ENCODE peak calls at places on chromosome 22, in eight cellular contexts. One of them, this sample, is unnamed.

GRCh38 chr22:19850482-19851109 is 4.1 kb downstream of the GNB1L start:
- DNase-seq in CD4-positive, alpha-beta T cell: no peak
- DNase-seq in ascending aorta: no peak
- DNase-seq in uterus: no peak
- DNase-seq in pancreas: no peak
- DNase-seq in cardiac muscle cell: no peak
- DNase-seq in cardiac fibroblast: no peak
- DNase-seq in astrocyte: no peak
- DNase-seq in this sample: no peak

GRCh38 chr22:44244265-44244822 is 63.6 kb downstream of the PARVG start:
- DNase-seq in ascending aorta: no peak
- DNase-seq in cardiac muscle cell: no peak
- DNase-seq in cardiac fibroblast: no peak
- DNase-seq in uterus: no peak
- DNase-seq in astrocyte: no peak
- DNase-seq in pancreas: no peak
- DNase-seq in CD4-positive, alpha-beta T cell: no peak
- DNase-seq in this sample: no peak

GRCh38 chr22:39214006-39214382 is 30.8 kb downstream of the PDGFB start:
- DNase-seq in ascending aorta: peak; percentile 31
- DNase-seq in astrocyte: no peak
- DNase-seq in cardiac muscle cell: no peak
- DNase-seq in CD4-positive, alpha-beta T cell: no peak
- DNase-seq in cardiac fibroblast: no peak
- DNase-seq in pancreas: peak; percentile 21
- DNase-seq in uterus: no peak
- DNase-seq in this sample: no peak

GRCh38 chr22:24706050-24706449 is 68.5 kb downstream of the PIWIL3 start:
- DNase-seq in astrocyte: no peak
- DNase-seq in uterus: no peak
- DNase-seq in cardiac muscle cell: no peak
- DNase-seq in cardiac fibroblast: no peak
- DNase-seq in pancreas: no peak
- DNase-seq in CD4-positive, alpha-beta T cell: no peak
- DNase-seq in ascending aorta: no peak
- DNase-seq in this sample: no peak

GRCh38 chr22:27406389-27406861 is 395.1 kb downstream of the MN1 start:
- DNase-seq in cardiac fibroblast: no peak
- DNase-seq in cardiac muscle cell: no peak
- DNase-seq in pancreas: no peak
- DNase-seq in astrocyte: no peak
- DNase-seq in CD4-positive, alpha-beta T cell: no peak
- DNase-seq in uterus: no peak
- DNase-seq in ascending aorta: no peak
- DNase-seq in this sample: no peak

GRCh38 chr22:23106906-23107367 is 34.9 kb downstream of the RSPH14 start:
- DNase-seq in ascending aorta: no peak
- DNase-seq in pancreas: no peak
- DNase-seq in cardiac muscle cell: no peak
- DNase-seq in cardiac fibroblast: no peak
- DNase-seq in astrocyte: no peak
- DNase-seq in uterus: no peak
- DNase-seq in CD4-positive, alpha-beta T cell: no peak
- DNase-seq in this sample: no peak

GRCh38 chr22:44108076-44108475 is 72.6 kb upstream of the PARVG start:
- DNase-seq in ascending aorta: no peak
- DNase-seq in uterus: no peak
- DNase-seq in pancreas: no peak
- DNase-seq in CD4-positive, alpha-beta T cell: no peak
- DNase-seq in astrocyte: no peak
- DNase-seq in cardiac muscle cell: no peak
- DNase-seq in cardiac fibroblast: no peak
- DNase-seq in this sample: no peak

GRCh38 chr22:35023692-35024363 is 42.1 kb upstream of the ISX start:
- DNase-seq in astrocyte: no peak
- DNase-seq in CD4-positive, alpha-beta T cell: no peak
- DNase-seq in cardiac fibroblast: peak; percentile 43
- DNase-seq in uterus: peak; percentile 50
- DNase-seq in pancreas: peak; percentile 95
- DNase-seq in ascending aorta: no peak
- DNase-seq in cardiac muscle cell: peak; percentile 82
- DNase-seq in this sample: no peak

GRCh38 chr22:46590334-46590733 is 29.9 kb upstream of the GRAMD4 start:
- DNase-seq in ascending aorta: no peak
- DNase-seq in CD4-positive, alpha-beta T cell: no peak
- DNase-seq in uterus: no peak
- DNase-seq in cardiac muscle cell: no peak
- DNase-seq in pancreas: no peak
- DNase-seq in astrocyte: no peak
- DNase-seq in cardiac fibroblast: no peak
- DNase-seq in this sample: no peak

GRCh38 chr22:39207141-39208012 is 37.4 kb downstream of the PDGFB start:
- DNase-seq in astrocyte: peak; percentile 46
- DNase-seq in pancreas: peak; percentile 67
- DNase-seq in cardiac muscle cell: no peak
- DNase-seq in ascending aorta: peak; percentile 51
- DNase-seq in CD4-positive, alpha-beta T cell: no peak
- DNase-seq in uterus: no peak
- DNase-seq in cardiac fibroblast: peak; percentile 34
- DNase-seq in this sample: no peak

GRCh38 chr22:22881116-22882032 is 6.2 kb upstream of the IGLL5 start:
- DNase-seq in CD4-positive, alpha-beta T cell: no peak
- DNase-seq in ascending aorta: no peak
- DNase-seq in uterus: no peak
- DNase-seq in astrocyte: no peak
- DNase-seq in cardiac muscle cell: no peak
- DNase-seq in cardiac fibroblast: no peak
- DNase-seq in pancreas: no peak
- DNase-seq in this sample: no peak

GRCh38 chr22:46450931-46451660 is 86.3 kb downstream of the CELSR1 start:
- DNase-seq in uterus: no peak
- DNase-seq in ascending aorta: no peak
- DNase-seq in pancreas: no peak
- DNase-seq in cardiac muscle cell: no peak
- DNase-seq in CD4-positive, alpha-beta T cell: no peak
- DNase-seq in cardiac fibroblast: no peak
- DNase-seq in astrocyte: no peak
- DNase-seq in this sample: no peak

GRCh38 chr22:27975381-27976013 is 56.4 kb upstream of the PITPNB start:
- DNase-seq in ascending aorta: no peak
- DNase-seq in CD4-positive, alpha-beta T cell: no peak
- DNase-seq in uterus: no peak
- DNase-seq in astrocyte: peak; percentile 52
- DNase-seq in pancreas: no peak
- DNase-seq in cardiac muscle cell: no peak
- DNase-seq in cardiac fibroblast: no peak
- DNase-seq in this sample: no peak

GRCh38 chr22:48923165-48923875 is 904.4 kb downstream of the BRD1 start:
- DNase-seq in astrocyte: no peak
- DNase-seq in pancreas: no peak
- DNase-seq in cardiac fibroblast: no peak
- DNase-seq in CD4-positive, alpha-beta T cell: no peak
- DNase-seq in ascending aorta: no peak
- DNase-seq in uterus: no peak
- DNase-seq in cardiac muscle cell: no peak
- DNase-seq in this sample: no peak

GRCh38 chr22:49018601-49019000 is 809.1 kb downstream of the BRD1 start:
- DNase-seq in cardiac muscle cell: no peak
- DNase-seq in astrocyte: no peak
- DNase-seq in CD4-positive, alpha-beta T cell: no peak
- DNase-seq in cardiac fibroblast: no peak
- DNase-seq in pancreas: no peak
- DNase-seq in uterus: no peak
- DNase-seq in ascending aorta: peak; percentile 41
- DNase-seq in this sample: no peak

GRCh38 chr22:32991353-32992115 is 66.6 kb downstream of the SYN3 start:
- DNase-seq in CD4-positive, alpha-beta T cell: no peak
- DNase-seq in cardiac fibroblast: peak; percentile 19
- DNase-seq in ascending aorta: peak; percentile 69
- DNase-seq in pancreas: no peak
- DNase-seq in astrocyte: no peak
- DNase-seq in cardiac muscle cell: no peak
- DNase-seq in uterus: peak; percentile 26
- DNase-seq in this sample: peak; percentile 3

GRCh38 chr22:50276143-50276542 is 6.0 kb upstream of the MAPK11 start:
- DNase-seq in cardiac muscle cell: peak; percentile 29
- DNase-seq in ascending aorta: peak; percentile 74
- DNase-seq in cardiac fibroblast: peak; percentile 75
- DNase-seq in CD4-positive, alpha-beta T cell: peak; percentile 41
- DNase-seq in astrocyte: no peak
- DNase-seq in pancreas: peak; percentile 76
- DNase-seq in uterus: peak; percentile 53
- DNase-seq in this sample: no peak

GRCh38 chr22:50272103-50272782 is 2.1 kb upstream of the MAPK11 start:
- DNase-seq in CD4-positive, alpha-beta T cell: no peak
- DNase-seq in cardiac muscle cell: no peak
- DNase-seq in pancreas: no peak
- DNase-seq in uterus: no peak
- DNase-seq in astrocyte: no peak
- DNase-seq in ascending aorta: no peak
- DNase-seq in cardiac fibroblast: no peak
- DNase-seq in this sample: no peak

GRCh38 chr22:50271519-50271970 is 1.4 kb upstream of the MAPK11 start:
- DNase-seq in ascending aorta: no peak
- DNase-seq in CD4-positive, alpha-beta T cell: no peak
- DNase-seq in uterus: peak; percentile 62
- DNase-seq in cardiac muscle cell: peak; percentile 64
- DNase-seq in cardiac fibroblast: peak; percentile 71
- DNase-seq in pancreas: peak; percentile 79
- DNase-seq in astrocyte: no peak
- DNase-seq in this sample: no peak

GRCh38 chr22:50275181-50276055 is 5.2 kb upstream of the MAPK11 start:
- DNase-seq in pancreas: no peak
- DNase-seq in CD4-positive, alpha-beta T cell: no peak
- DNase-seq in cardiac fibroblast: no peak
- DNase-seq in uterus: no peak
- DNase-seq in ascending aorta: no peak
- DNase-seq in astrocyte: no peak
- DNase-seq in cardiac muscle cell: no peak
- DNase-seq in this sample: no peak

DNA sequence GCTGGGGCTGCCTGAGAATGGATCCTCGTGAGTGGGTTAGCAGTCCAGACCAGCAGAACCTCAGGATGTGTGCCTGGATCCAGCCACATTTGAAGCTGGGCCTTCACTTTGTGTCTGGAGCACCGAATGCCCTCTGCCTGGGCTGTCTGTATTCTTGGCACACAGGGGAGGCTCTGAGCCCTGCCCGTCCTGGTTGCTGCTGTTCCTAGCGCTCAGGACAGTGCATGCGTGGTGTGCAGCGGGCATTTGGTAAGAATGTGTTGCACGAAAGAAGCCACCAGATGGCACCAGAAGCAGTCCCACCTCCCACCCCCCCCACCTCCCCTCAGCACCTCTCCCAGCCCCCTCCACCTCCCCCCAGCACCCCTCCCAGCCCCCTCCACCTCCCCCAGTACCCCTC is 4.1 kb upstream of the MAPK11 start:
- DNase-seq in pancreas: no peak
- DNase-seq in CD4-positive, alpha-beta T cell: peak; percentile 31
- DNase-seq in cardiac muscle cell: peak; percentile 71
- DNase-seq in ascending aorta: no peak
- DNase-seq in uterus: no peak
- DNase-seq in astrocyte: no peak
- DNase-seq in cardiac fibroblast: peak; percentile 73
- DNase-seq in this sample: peak; percentile 57
- TF ChIP-seq CTCF in pancreas: no peak
- TF ChIP-seq CTCF in CD4-positive, alpha-beta T cell: peak; percentile 38
- TF ChIP-seq CTCF in cardiac muscle cell: peak; percentile 30
- TF ChIP-seq CTCF in ascending aorta: no peak
- TF ChIP-seq CTCF in uterus: peak; percentile 45
- TF ChIP-seq CTCF in astrocyte: no peak
- TF ChIP-seq CTCF in cardiac fibroblast: peak; percentile 13
- TF ChIP-seq CTCF in this sample: peak; percentile 53

GRCh38 chr22:36350751-36351594 is 36.8 kb downstream of the MYH9 start:
- DNase-seq in cardiac muscle cell: no peak
- DNase-seq in pancreas: no peak
- DNase-seq in CD4-positive, alpha-beta T cell: no peak
- DNase-seq in astrocyte: peak; percentile 80
- DNase-seq in cardiac fibroblast: no peak
- DNase-seq in ascending aorta: peak; percentile 84
- DNase-seq in uterus: no peak
- DNase-seq in this sample: peak; percentile 67
- TF ChIP-seq CTCF in cardiac muscle cell: peak; percentile 14
- TF ChIP-seq CTCF in pancreas: no peak
- TF ChIP-seq CTCF in CD4-positive, alpha-beta T cell: no peak
- TF ChIP-seq CTCF in astrocyte: no peak
- TF ChIP-seq CTCF in cardiac fibroblast: peak; percentile 30
- TF ChIP-seq CTCF in ascending aorta: no peak
- TF ChIP-seq CTCF in uterus: no peak
- TF ChIP-seq CTCF in this sample: no peak

DNA sequence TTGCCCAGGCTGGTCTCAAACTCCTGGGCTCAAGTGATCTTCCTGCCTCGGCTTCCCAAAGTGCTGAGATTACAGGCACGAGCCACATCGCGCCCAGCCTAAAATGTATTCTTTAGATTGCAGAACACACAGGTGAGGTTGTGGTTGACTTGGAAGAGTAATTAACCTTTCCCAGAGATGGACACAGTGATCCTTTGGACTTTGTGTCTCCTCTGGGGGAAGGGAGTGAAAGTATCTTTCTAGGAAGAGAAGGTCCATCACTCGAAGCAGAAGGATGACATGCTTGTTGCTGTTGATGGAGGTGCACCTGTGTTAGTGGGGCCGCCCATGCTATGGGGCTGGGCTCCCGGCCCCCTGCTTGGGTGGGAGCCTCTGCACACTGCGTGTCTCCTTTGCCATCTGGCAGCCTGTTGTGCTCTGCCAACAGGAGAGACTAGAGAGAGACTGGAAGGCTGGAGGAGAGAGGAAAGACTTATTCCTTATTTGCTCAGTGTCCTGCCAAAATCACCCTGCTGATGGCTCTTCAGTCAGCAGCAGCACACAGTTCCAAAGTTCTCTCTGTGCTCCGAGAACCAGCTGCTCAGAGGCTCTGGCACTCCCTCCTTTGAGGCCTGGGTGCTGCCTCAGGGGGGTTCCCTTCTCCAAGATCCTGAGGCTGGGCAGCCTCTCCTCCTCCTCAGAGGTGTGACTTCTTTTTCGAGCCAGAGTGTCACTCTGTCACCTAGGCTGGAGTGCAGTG is 33.1 kb upstream of the CYB5R3 start:
- DNase-seq in uterus: no peak
- DNase-seq in ascending aorta: no peak
- DNase-seq in astrocyte: no peak
- DNase-seq in CD4-positive, alpha-beta T cell: no peak
- DNase-seq in cardiac muscle cell: no peak
- DNase-seq in pancreas: no peak
- DNase-seq in cardiac fibroblast: no peak
- DNase-seq in this sample: no peak
- TF ChIP-seq CTCF in uterus: no peak
- TF ChIP-seq CTCF in ascending aorta: no peak
- TF ChIP-seq CTCF in astrocyte: no peak
- TF ChIP-seq CTCF in CD4-positive, alpha-beta T cell: no peak
- TF ChIP-seq CTCF in cardiac muscle cell: no peak
- TF ChIP-seq CTCF in pancreas: no peak
- TF ChIP-seq CTCF in cardiac fibroblast: no peak
- TF ChIP-seq CTCF in this sample: no peak

DNA sequence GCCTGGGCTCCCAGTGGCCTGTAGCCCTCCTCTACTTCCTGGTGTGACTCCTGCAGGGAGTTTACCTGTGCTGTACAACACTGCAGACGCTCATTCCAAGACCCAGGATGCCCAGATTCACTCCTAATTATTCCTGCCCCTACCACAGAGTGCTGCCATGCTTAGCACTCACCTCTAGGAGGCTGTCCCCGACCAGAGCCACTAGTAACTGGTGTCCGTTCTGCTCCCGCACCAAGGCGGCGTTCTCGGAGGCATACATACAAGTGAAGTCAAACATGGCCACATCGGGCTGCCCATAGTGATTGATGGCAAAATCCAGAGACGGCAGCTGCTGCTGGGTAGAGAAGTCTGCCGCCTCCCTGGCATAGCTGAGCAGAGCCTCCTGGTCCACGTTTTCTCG is 122.3 kb upstream of the BID start:
- DNase-seq in cardiac fibroblast: peak; percentile 34
- DNase-seq in uterus: no peak
- DNase-seq in CD4-positive, alpha-beta T cell: no peak
- DNase-seq in pancreas: no peak
- DNase-seq in cardiac muscle cell: peak; percentile 51
- DNase-seq in ascending aorta: no peak
- DNase-seq in astrocyte: no peak
- DNase-seq in this sample: no peak
- TF ChIP-seq CTCF in cardiac fibroblast: peak; percentile 45
- TF ChIP-seq CTCF in uterus: no peak
- TF ChIP-seq CTCF in CD4-positive, alpha-beta T cell: no peak
- TF ChIP-seq CTCF in pancreas: no peak
- TF ChIP-seq CTCF in cardiac muscle cell: peak; percentile 45
- TF ChIP-seq CTCF in ascending aorta: no peak
- TF ChIP-seq CTCF in astrocyte: peak; percentile 27
- TF ChIP-seq CTCF in this sample: peak; percentile 61